ENCODE peak calls at places on chromosomes 7 and 10, in five cellular contexts. R, U, O, Z and A are unnamed samples.

GRCh38 chr10:5776150-5776880 is 36.9 kb downstream of the GDI2 start:
- DNase-seq in O (no peak), R (no peak), Z (no peak), U (no peak), A (no peak)

GRCh38 chr7:50266893-50267386 is 37.6 kb upstream of the IKZF1 start:
- DNase-seq in R (no peak), U (peak; percentile 51), Z (peak; percentile 37), O (no peak), A (peak; percentile 28)

GRCh38 chr10:88117869-88118632 is 254.6 kb downstream of the PTEN start:
- DNase-seq in U (no peak), O (no peak), R (no peak), Z (no peak), A (no peak)

GRCh38 chr10:60989400-60989876 is 45.5 kb upstream of the RHOBTB1 start:
- DNase-seq in R (no peak), U (peak; percentile 27), O (no peak), Z (no peak), A (no peak)

GRCh38 chr10:97000487-97001182 is 168.5 kb downstream of the LCOR start:
- DNase-seq in R (no peak), O (no peak), U (no peak), Z (no peak), A (no peak)

GRCh38 chr10:128178319-128178937 is 52.2 kb upstream of the MKI67 start:
- DNase-seq in Z (peak; percentile 33), R (no peak), O (no peak), U (peak; percentile 61), A (peak; percentile 52)

GRCh38 chr7:22549667-22550513 is 49.9 kb upstream of the STEAP1B start:
- DNase-seq in Z (no peak), U (peak; percentile 61), O (peak; percentile 17), R (peak; percentile 60), A (peak; percentile 55)

GRCh38 chr7:55240418-55241142 is 124.6 kb upstream of the LANCL2 start:
- DNase-seq in O (no peak), R (no peak), Z (peak; percentile 6), U (no peak), A (no peak)

GRCh38 chr7:27031289-27032172 is 64.3 kb downstream of the HOXA1 start:
- DNase-seq in Z (no peak), O (peak; percentile 57), R (no peak), U (peak; percentile 60), A (peak; percentile 52)

GRCh38 chr7:141737118-141737835 is 881 bp upstream of the SSBP1 start:
- DNase-seq in Z (peak; percentile 41), O (no peak), R (peak; percentile 23), U (peak; percentile 22), A (no peak)

GRCh38 chr7:157140118-157140905 is 1.6 kb downstream of the UBE3C start:
- DNase-seq in Z (no peak), R (no peak), O (no peak), U (no peak), A (no peak)

GRCh38 chr7:154451480-154452457 is 399.6 kb downstream of the DPP6 start:
- DNase-seq in R (no peak), Z (no peak), U (no peak), O (no peak), A (no peak)

GRCh38 chr7:147586110-147586509 is 1004.5 kb upstream of the C7orf33 start:
- DNase-seq in U (no peak), O (no peak), Z (no peak), R (no peak), A (no peak)

GRCh38 chr10:5902511-5903274 is 12.7 kb downstream of the FBH1 start:
- DNase-seq in U (no peak), Z (no peak), R (peak; percentile 65), O (no peak), A (no peak)

GRCh38 chr10:111037868-111038267 is 39.0 kb upstream of the ADRA2A start:
- DNase-seq in O (no peak), Z (no peak), U (no peak), R (no peak), A (no peak)
- TF ChIP-seq CTCF in O (peak; percentile 37), Z (peak; percentile 15), U (no peak), R (no peak), A (no peak)

GRCh38 chr7:92639213-92639896 is 49.2 kb upstream of the FAM133B start:
- DNase-seq in Z (no peak), U (no peak), R (no peak), O (peak; percentile 29), A (no peak)
- TF ChIP-seq CTCF in Z (no peak), U (no peak), R (no peak), O (no peak), A (no peak)

GRCh38 chr7:36366649-36367560 is 22.8 kb upstream of the ANLN start:
- DNase-seq in U (peak; percentile 96), Z (peak; percentile 92), O (peak; percentile 84), R (peak; percentile 93), A (peak; percentile 96)
- TF ChIP-seq CTCF in U (peak; percentile 98), Z (peak; percentile 91), O (peak; percentile 80), R (peak; percentile 80), A (peak; percentile 95)

DNA sequence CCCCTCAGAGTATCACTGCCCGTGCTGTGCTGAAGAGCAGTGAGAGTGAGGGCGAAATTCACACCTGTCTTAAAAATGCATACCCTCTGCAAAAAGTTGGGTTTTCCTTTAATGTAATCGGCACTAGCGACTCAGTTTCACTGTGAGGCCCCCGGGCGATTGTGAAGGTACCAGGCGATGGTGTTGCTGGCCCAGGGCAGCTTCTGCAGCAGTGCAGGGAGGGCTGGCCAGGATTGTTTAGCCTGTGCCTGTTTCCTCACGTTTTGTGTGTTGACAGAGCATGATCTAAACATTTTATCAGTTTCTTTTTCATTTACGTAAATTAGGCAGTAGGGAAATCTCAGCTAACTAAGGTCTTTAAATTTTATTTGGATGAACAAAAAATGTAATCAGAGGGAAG is 13.3 kb downstream of the ZNF862 start:
- DNase-seq in U (no peak), O (no peak), Z (no peak), R (no peak), A (no peak)
- TF ChIP-seq CTCF in U (no peak), O (no peak), Z (no peak), R (no peak), A (no peak)

DNA sequence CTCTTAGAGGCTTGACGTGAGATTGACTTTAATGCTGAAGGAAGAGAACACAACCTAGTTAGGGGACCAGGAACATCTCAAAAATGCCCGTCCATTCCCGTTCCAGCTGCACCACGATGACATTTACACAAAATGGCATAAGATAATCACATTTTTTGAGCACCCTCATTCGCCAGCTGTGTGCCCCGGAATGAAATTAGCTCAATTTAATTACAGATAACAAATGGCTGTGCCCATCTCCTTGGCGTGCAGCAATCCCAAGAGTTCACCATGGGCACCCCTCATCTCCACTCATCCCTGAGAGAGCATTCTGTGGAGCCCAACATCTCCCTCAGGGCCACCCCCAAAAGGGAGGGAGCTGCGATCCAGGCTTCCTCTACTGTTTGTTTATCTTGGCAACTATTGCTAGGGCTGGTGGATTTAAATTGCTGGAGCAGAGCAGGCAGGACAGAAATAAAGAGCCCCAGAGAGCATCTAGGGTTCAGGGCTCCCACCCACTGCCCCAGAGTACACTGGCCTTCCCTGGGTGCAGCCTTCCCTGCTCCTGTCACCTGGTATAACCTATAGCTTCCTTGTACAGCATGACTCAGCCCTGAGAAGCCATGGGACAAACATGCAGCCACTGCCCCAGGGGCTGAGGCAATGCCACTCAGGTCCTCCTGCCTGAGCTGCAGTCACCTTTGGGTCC is 263.5 kb downstream of the ZEB1 start:
- DNase-seq in R (no peak), Z (no peak), U (no peak), O (peak; percentile 16), A (no peak)
- TF ChIP-seq CTCF in R (no peak), Z (no peak), U (no peak), O (no peak), A (no peak)

GRCh38 chr10:101228682-101229274 is 485 bp downstream of the LBX1 start:
- DNase-seq in O (no peak), U (no peak), Z (no peak), R (no peak), A (no peak)

GRCh38 chr10:101229275-101230184 is at the start of gene LBX1:
- DNase-seq in Z (no peak), U (no peak), R (no peak), O (no peak), A (no peak)

GRCh38 chr10:101226506-101226887 is 2.8 kb downstream of the LBX1 start:
- DNase-seq in R (no peak), O (no peak), U (no peak), Z (no peak), A (peak; percentile 76)

GRCh38 chr10:101226888-101227736 is 2.2 kb downstream of the LBX1 start:
- DNase-seq in R (no peak), Z (no peak), O (no peak), U (no peak), A (no peak)

GRCh38 chr10:101227765-101228681 is 1.2 kb downstream of the LBX1 start:
- DNase-seq in R (no peak), Z (no peak), O (no peak), U (no peak), A (no peak)
- TF ChIP-seq CTCF in R (no peak), Z (no peak), O (no peak), U (no peak), A (no peak)

GRCh38 chr7:116525298-116525912 is 569 bp downstream of the CAV1 start:
- DNase-seq in O (no peak), R (peak; percentile 28), U (peak; percentile 78), Z (peak; percentile 44), A (peak; percentile 76)
- TF ChIP-seq CTCF in O (no peak), R (no peak), U (no peak), Z (no peak), A (no peak)

DNA sequence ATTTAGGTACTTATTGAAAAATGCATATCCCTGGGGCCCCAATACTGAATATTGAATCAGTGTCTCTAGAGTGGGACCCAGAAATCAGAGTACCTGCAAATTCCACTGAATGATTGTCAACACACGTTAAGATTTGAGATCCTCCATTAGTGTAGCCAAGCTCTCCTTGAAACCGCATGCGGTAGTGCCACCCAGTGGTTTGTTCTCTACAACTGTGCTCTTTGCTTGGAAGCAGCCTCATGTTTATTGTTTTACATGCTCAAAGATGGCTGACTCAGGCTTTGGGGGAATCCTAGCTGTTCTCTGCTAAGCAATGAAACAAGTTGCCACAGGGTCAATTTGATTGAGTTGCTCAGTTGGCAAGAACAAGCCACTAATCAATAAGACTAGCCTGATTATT is 340.2 kb upstream of the CELF2 start:
- DNase-seq in U (peak; percentile 25), R (peak; percentile 83), Z (peak; percentile 57), O (peak; percentile 74), A (no peak)
- TF ChIP-seq CTCF in U (peak; percentile 1), R (peak; percentile 21), Z (peak; percentile 25), O (peak; percentile 53), A (peak; percentile 47)

GRCh38 chr10:1107679-1108078 is 51.5 kb downstream of the WDR37 start:
- DNase-seq in Z (peak; percentile 74), U (no peak), O (no peak), R (no peak), A (no peak)
- TF ChIP-seq CTCF in Z (no peak), U (no peak), O (no peak), R (no peak), A (no peak)